ENCODE peak calls at places on chromosomes 3 and 15, in nine cellular contexts. U, N, M, O, S, Q, D, C and R are unnamed samples.

GRCh38 chr15:100690032-100690785 is 87.8 kb downstream of the ASB7 start:
- DNase-seq in N (no peak), S (no peak), U (no peak), D (no peak), M (no peak), Q (no peak), C (no peak), O (no peak), R (peak; percentile 71)

GRCh38 chr3:113084777-113085176 is 94.0 kb downstream of the GTPBP8 start:
- DNase-seq in Q (no peak), D (peak; percentile 2), O (no peak), S (no peak), M (peak; percentile 85), U (no peak), C (no peak), N (no peak), R (peak; percentile 85)

GRCh38 chr3:112293368-112294321 is at the start of gene SLC9C1:
- DNase-seq in S (no peak), O (no peak), M (peak; percentile 60), C (peak; percentile 73), Q (no peak), U (peak; percentile 56), N (peak; percentile 22), D (peak; percentile 77), R (peak; percentile 80)

GRCh38 chr3:64016941-64017620 is 6.2 kb downstream of the PSMD6 start:
- DNase-seq in C (no peak), S (no peak), D (no peak), O (no peak), Q (no peak), M (peak; percentile 7), N (no peak), U (no peak), R (no peak)

GRCh38 chr3:10400050-10400748 is 79.3 kb upstream of the SEC13 start:
- DNase-seq in M (no peak), O (no peak), N (no peak), D (no peak), U (no peak), C (no peak), S (no peak), Q (no peak), R (no peak)

GRCh38 chr3:118501152-118501551 is 533.5 kb downstream of the IGSF11 start:
- DNase-seq in U (no peak), S (no peak), N (no peak), Q (no peak), O (no peak), M (no peak), C (peak; percentile 27), D (peak; percentile 2), R (no peak)

GRCh38 chr15:75736256-75736655 is 23.6 kb upstream of the CSPG4 start:
- DNase-seq in S (no peak), M (no peak), U (no peak), Q (no peak), D (no peak), C (no peak), O (no peak), N (no peak), R (no peak)

GRCh38 chr15:79431636-79432344 is at the start of gene MINAR1:
- DNase-seq in M (peak; percentile 30), Q (no peak), S (no peak), O (peak; percentile 76), N (no peak), U (peak; percentile 61), C (peak; percentile 50), D (peak; percentile 60), R (peak; percentile 66)

GRCh38 chr15:39165026-39165706 is 415.7 kb upstream of the THBS1 start:
- DNase-seq in O (no peak), D (no peak), U (no peak), Q (no peak), M (peak; percentile 44), S (no peak), C (no peak), N (no peak), R (peak; percentile 37)

GRCh38 chr3:127263586-127264231 is 24.1 kb downstream of the PRR20G start:
- DNase-seq in N (no peak), U (no peak), Q (no peak), D (no peak), O (no peak), C (no peak), S (no peak), M (no peak), R (no peak)

GRCh38 chr3:195102609-195103467 is 168.1 kb downstream of the XXYLT1 start:
- DNase-seq in O (no peak), S (no peak), Q (no peak), D (peak; percentile 89), N (no peak), U (no peak), M (peak; percentile 90), C (peak; percentile 82), R (peak; percentile 94)

GRCh38 chr3:148903022-148903442 is 37.9 kb downstream of the CPA3 start:
- DNase-seq in S (no peak), C (no peak), N (no peak), Q (no peak), U (no peak), D (no peak), O (no peak), M (peak; percentile 86), R (peak; percentile 53)

GRCh38 chr3:9196009-9196408 is 53.4 kb downstream of the SRGAP3 start:
- DNase-seq in N (no peak), Q (no peak), C (no peak), O (no peak), D (no peak), U (peak; percentile 81), S (no peak), M (no peak), R (no peak)

GRCh38 chr15:85318732-85319076 is 61.7 kb upstream of the AKAP13 start:
- DNase-seq in U (no peak), Q (no peak), M (no peak), N (no peak), S (no peak), C (no peak), O (no peak), D (no peak), R (no peak)

GRCh38 chr3:70824078-70824477 is 511.6 kb upstream of the MDFIC2 start:
- DNase-seq in C (no peak), M (no peak), N (no peak), U (no peak), Q (no peak), D (no peak), S (no peak), O (no peak), R (peak; percentile 52)

GRCh38 chr15:88246666-88247446 is 9.7 kb downstream of the NTRK3 start:
- DNase-seq in C (peak; percentile 82), U (peak; percentile 81), N (peak; percentile 69), D (peak; percentile 67), Q (peak; percentile 56), S (peak; percentile 67), M (peak; percentile 45), O (peak; percentile 85), R (peak; percentile 31)

GRCh38 chr15:89088605-89089315 is 504 bp downstream of the ABHD2 start:
- DNase-seq in D (peak; percentile 41), Q (no peak), O (peak; percentile 72), M (no peak), U (no peak), C (no peak), S (peak; percentile 18), N (no peak), R (no peak)

GRCh38 chr3:140117111-140117526 is 182.1 kb downstream of the CLSTN2 start:
- DNase-seq in U (no peak), D (peak; percentile 50), N (no peak), S (no peak), M (no peak), O (no peak), Q (no peak), C (no peak), R (no peak)

GRCh38 chr3:140954576-140954975 is 12.9 kb downstream of the SLC25A36 start:
- DNase-seq in M (no peak), D (no peak), O (no peak), Q (no peak), S (no peak), U (no peak), C (no peak), N (no peak), R (no peak)

GRCh38 chr3:172404237-172404962 is 43.9 kb downstream of the GHSR start:
- DNase-seq in O (no peak), S (no peak), M (no peak), Q (no peak), D (no peak), C (no peak), N (no peak), U (no peak), R (no peak)